ENCODE peak calls at places on chromosome 15, in five cellular contexts. H is substantia nigra, E is H9, Z is endothelial cell of umbilical vein, G is foreskin keratinocyte. M is an unnamed sample.

GRCh38 chr15:52008698-52009434 is 10.2 kb upstream of the MAPK6 start:
- DNase-seq in Z (peak; percentile 66), E (no peak), G (no peak), H (no peak), M (no peak)

GRCh38 chr15:56351362-56351761 is 13.9 kb upstream of the TEX9 start:
- DNase-seq in E (no peak), Z (no peak), H (no peak), G (no peak), M (no peak)

GRCh38 chr15:54506977-54507524 is 528.8 kb downstream of the UNC13C start:
- DNase-seq in H (no peak), E (no peak), Z (no peak), G (no peak), M (no peak)

GRCh38 chr15:36075333-36075732 is 504.1 kb upstream of the CDIN1 start:
- DNase-seq in H (no peak), Z (no peak), G (no peak), E (no peak), M (no peak)

GRCh38 chr15:39429898-39430357 is 151.0 kb upstream of the THBS1 start:
- DNase-seq in E (no peak), G (peak; percentile 63), Z (peak; percentile 99), H (no peak), M (no peak)

GRCh38 chr15:61784734-61785133 is 275.5 kb downstream of the VPS13C start:
- DNase-seq in E (no peak), H (no peak), G (no peak), Z (no peak), M (no peak)

GRCh38 chr15:88243895-88244787 is 12.4 kb downstream of the NTRK3 start:
- DNase-seq in G (no peak), E (peak; percentile 54), Z (peak; percentile 22), H (no peak), M (no peak)

GRCh38 chr15:84104853-84105252 is 130.7 kb upstream of the GOLGA6L4 start:
- DNase-seq in E (no peak), H (no peak), G (no peak), Z (no peak), M (no peak)

GRCh38 chr15:77527164-77527778 is 105.4 kb downstream of the LINGO1 start:
- DNase-seq in Z (no peak), G (no peak), E (peak; percentile 76), H (no peak), M (no peak)
- H3K27ac ChIP-seq in Z (no peak overlapping the region), G (no peak overlapping the region), E (no peak overlapping the region), H (no peak overlapping the region), M (no peak overlapping the region)

GRCh38 chr15:95323798-95324197 is 1006.7 kb upstream of the NR2F2 start:
- DNase-seq in H (no peak), G (no peak), E (no peak), Z (peak; percentile 58), M (no peak)
- H3K27ac ChIP-seq in H (no peak overlapping the region), G (no peak overlapping the region), E (no peak overlapping the region), Z (no peak overlapping the region), M (no peak overlapping the region)

GRCh38 chr15:32871887-32872286 is 154.1 kb downstream of the GREM1 start:
- DNase-seq in G (no peak), H (no peak), E (no peak), Z (no peak), M (no peak)
- H3K27ac ChIP-seq in G (no peak overlapping the region), H (no peak overlapping the region), E (no peak overlapping the region), Z (no peak overlapping the region), M (no peak overlapping the region)

DNA sequence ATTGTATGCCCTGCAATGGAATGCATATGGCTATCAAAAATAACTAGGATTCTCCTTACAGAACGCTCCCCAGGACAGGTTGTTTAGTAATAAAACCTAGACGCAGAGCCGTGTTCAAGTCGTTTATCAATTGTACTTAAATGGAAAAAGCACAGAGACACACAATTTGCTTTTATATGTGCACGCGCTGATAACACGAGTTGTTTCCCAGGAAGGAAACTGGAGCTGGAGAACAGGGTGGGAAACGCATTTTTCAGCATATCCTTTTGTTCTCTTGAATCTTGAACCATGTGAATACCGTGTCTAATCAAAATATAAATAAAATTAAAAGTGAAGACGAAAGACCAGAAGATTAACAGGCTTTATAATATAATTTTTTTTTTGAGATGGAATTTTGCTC is 3.6 kb upstream of the ANPEP start:
- DNase-seq in G (no peak), E (no peak), Z (peak; percentile 55), H (no peak), M (no peak)
- H3K27ac ChIP-seq in G (no peak overlapping the region), E (no peak overlapping the region), Z (no peak overlapping the region), H (no peak overlapping the region), M (no peak overlapping the region)

DNA sequence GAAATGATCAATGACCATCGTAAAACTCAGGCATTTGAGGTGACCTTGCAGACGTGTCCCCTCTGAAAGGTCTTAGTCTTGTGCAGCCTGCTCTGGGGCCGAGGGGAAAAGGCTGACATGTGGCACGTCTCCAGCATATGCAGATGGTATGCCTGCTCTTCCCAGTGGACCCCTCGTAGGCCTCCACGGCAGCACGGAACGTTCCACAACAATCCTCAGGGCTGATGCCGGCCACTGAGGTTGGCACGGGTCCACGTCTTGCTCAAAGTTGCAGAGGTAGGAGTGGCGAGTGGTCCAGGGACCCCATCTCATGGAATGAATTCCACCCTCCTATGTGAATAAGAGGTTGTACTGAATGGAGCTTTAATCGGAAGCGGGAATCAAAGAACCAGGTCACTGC is 247.6 kb upstream of the LYSMD4 start:
- DNase-seq in E (no peak), H (no peak), G (no peak), Z (no peak), M (no peak)
- H3K27ac ChIP-seq in E (no peak overlapping the region), H (no peak overlapping the region), G (no peak overlapping the region), Z (no peak overlapping the region), M (no peak overlapping the region)

GRCh38 chr15:70087708-70088352 is 9.9 kb downstream of the TLE3 start:
- DNase-seq in E (no peak), Z (no peak), H (no peak), G (no peak), M (no peak)

GRCh38 chr15:70088427-70088826 is 9.3 kb downstream of the TLE3 start:
- DNase-seq in E (no peak), H (no peak), G (no peak), Z (no peak), M (no peak)

GRCh38 chr15:70090436-70091291 is 7.1 kb downstream of the TLE3 start:
- DNase-seq in H (no peak), G (no peak), Z (no peak), E (no peak), M (no peak)

GRCh38 chr15:70088887-70089691 is 8.6 kb downstream of the TLE3 start:
- DNase-seq in E (no peak), Z (no peak), G (no peak), H (no peak), M (no peak)

DNA sequence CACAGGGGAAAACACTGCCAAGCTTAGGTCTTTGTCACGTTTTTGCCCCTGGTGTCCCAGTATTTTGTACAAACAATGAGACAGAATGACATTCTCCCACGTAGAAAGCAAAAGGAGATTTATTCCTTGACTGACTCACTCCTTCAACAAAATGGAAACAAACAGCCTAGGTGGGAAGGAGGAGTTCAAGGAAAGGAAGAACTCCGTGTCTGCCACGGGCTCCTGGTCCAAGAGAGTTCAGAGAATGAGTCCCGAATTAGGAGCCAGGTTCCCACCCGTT is 8.1 kb downstream of the TLE3 start:
- DNase-seq in G (no peak), Z (no peak), H (no peak), E (no peak), M (no peak)
- H3K27ac ChIP-seq in G (no peak overlapping the region), Z (no peak overlapping the region), H (no peak overlapping the region), E (no peak overlapping the region), M (no peak overlapping the region)

DNA sequence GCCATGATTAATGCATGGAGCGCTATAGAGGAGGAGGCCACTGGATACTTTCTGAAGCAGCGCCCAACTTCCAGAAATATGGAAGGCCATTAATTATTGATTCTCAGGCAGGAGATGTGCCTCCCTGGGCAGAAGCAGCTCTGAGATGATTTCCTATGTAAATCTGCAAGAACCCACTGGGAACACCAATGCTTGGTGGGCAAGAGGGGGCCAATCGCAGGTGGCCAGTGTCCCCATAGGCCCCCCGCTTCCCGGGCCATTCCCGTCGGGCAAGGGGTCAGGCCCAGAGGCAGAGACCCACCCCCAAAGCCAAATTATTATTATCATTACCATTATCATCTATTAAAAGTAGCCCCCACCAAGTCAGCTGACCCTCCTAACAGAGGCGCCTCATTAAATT is 288.0 kb upstream of the TLE3 start:
- DNase-seq in G (no peak), E (no peak), Z (no peak), H (no peak), M (no peak)
- H3K27ac ChIP-seq in G (no peak overlapping the region), E (no peak overlapping the region), Z (no peak overlapping the region), H (no peak overlapping the region), M (no peak overlapping the region)

DNA sequence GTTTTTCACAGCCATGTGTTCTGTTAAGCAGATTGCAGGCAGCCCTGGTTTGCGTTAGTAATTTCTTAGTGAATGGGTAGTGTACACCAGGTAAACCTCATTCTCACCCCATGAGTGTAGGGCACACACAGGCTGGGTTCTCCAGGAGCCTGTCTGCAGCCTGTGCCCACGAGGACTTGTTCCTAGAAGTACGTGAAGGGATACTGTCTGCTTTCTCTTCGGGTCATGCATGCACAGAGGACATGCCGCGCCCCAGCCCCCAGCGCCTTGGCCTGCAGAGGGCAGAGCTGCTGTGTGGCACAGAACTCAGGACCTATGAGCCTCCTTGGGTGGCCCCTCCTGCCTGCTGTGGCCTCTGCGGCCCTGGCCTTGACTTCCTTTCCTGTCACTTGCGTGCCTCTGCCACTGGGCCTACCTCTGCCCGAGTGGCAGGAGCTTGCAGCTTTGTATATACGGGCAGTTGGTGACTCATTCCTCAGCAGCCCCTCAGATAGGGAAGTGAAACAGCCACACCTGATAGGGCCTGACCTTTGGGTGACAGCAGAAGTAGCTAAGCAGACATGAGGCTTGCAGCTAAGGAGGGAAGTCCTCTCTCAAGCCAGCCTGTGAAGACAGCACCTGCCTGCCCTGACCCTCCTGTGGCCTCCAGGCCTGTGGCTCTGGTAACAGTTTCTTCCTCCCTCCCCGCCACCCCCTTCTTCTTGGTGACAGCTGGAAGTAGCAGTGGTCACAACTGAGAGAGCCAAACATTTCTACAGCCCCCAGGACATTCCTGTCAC is 19.5 kb downstream of the PPCDC start:
- DNase-seq in G (no peak), Z (peak; percentile 63), E (peak; percentile 73), H (peak; percentile 29), M (no peak)
- H3K27ac ChIP-seq in G (no peak overlapping the region), Z (peak overlapping the region; percentile 85), E (no peak overlapping the region), H (peak overlapping the region; percentile 90), M (no peak overlapping the region)